ENCODE peak calls at places on chromosomes 5 and 9, in five cellular contexts. D is mucosa of descending colon; N is CD8-positive, alpha-beta T cell; I is H1; F is lower lobe of right lung. L is an unnamed sample.
A peak's percentile ranks its signal among the peaks of the same experiment; 100 is the strongest.

GRCh38 chr5:138230981-138231589 is 18.0 kb upstream of the CDC23 start:
- DNase-seq in D (no peak), N (no peak), I (no peak), F (no peak), L (no peak)

GRCh38 chr5:132070460-132071337 is 2.9 kb upstream of the CSF2 start:
- DNase-seq in D (no peak), N (no peak), I (no peak), F (no peak), L (no peak)

GRCh38 chr9:114592356-114592755 is 4.8 kb downstream of the ATP6V1G1 start:
- DNase-seq in D (no peak), N (peak; percentile 78), I (no peak), F (no peak), L (no peak)

GRCh38 chr9:114227288-114228033 is 72.1 kb downstream of the COL27A1 start:
- DNase-seq in D (no peak), N (no peak), I (no peak), F (no peak), L (no peak)

GRCh38 chr5:90384389-90384788 is 25.2 kb downstream of the CETN3 start:
- DNase-seq in D (no peak), N (no peak), I (no peak), F (no peak), L (no peak)

GRCh38 chr9:112487008-112487798 is 576 bp downstream of the KIAA1958 start:
- DNase-seq in D (peak; percentile 82), N (peak; percentile 69), I (peak; percentile 71), F (peak; percentile 85), L (peak; percentile 76)

GRCh38 chr9:91026266-91026665 is 224.6 kb downstream of the SYK start:
- DNase-seq in D (no peak), N (no peak), I (no peak), F (no peak), L (no peak)

GRCh38 chr5:115433918-115434317 is 110.7 kb downstream of the FEM1C start:
- DNase-seq in D (no peak), N (no peak), I (no peak), F (no peak), L (no peak)

GRCh38 chr5:154844800-154845199 is 5.6 kb downstream of the FAXDC2 start:
- DNase-seq in D (no peak), N (no peak), I (no peak), F (no peak), L (no peak)

GRCh38 chr9:134939836-134940235 is 22.1 kb upstream of the FCN1 start:
- DNase-seq in D (no peak), N (no peak), I (no peak), F (no peak), L (no peak)

GRCh38 chr9:73079326-73079725 is 72.3 kb upstream of the ANXA1 start:
- DNase-seq in D (no peak), N (no peak), I (no peak), F (no peak), L (no peak)
- TF ChIP-seq CTCF in D (no peak), N (no peak), I (no peak), F (peak; percentile 10), L (peak; percentile 30)

DNA sequence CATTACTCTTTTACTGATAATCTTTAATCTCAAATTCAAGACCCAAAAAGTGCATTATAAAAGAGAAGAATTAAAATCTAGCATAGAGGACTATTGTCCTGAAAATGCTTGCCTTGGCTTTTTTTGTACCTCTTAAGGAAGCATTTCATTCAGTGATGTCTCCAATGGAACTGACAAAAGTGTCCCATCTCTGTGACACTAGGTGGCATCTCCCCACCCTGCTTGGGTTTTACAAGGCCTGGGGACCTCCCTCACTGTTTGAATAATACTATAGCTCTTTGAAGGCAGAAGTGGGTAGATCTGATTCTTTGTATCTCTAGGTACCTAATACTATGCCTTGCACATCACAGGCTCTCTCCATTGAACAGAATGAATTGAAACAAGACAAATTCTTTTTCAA is 180.6 kb downstream of the EPB41L4A start:
- DNase-seq in D (no peak), N (no peak), I (no peak), F (no peak), L (no peak)
- TF ChIP-seq CTCF in D (no peak), N (no peak), I (no peak), F (no peak), L (no peak)

GRCh38 chr5:141758316-141758965 is 76.4 kb upstream of the ARAP3 start:
- DNase-seq in D (no peak), N (no peak), I (no peak), F (no peak), L (no peak)

GRCh38 chr5:141756196-141756595 is 74.2 kb upstream of the ARAP3 start:
- DNase-seq in D (no peak), N (no peak), I (no peak), F (no peak), L (no peak)

GRCh38 chr5:141760193-141760592 is 78.2 kb upstream of the ARAP3 start:
- DNase-seq in D (no peak), N (no peak), I (no peak), F (no peak), L (no peak)

GRCh38 chr5:141753971-141754713 is 72.1 kb upstream of the ARAP3 start:
- DNase-seq in D (no peak), N (no peak), I (peak; percentile 82), F (no peak), L (no peak)

GRCh38 chr5:141757402-141757801 is 75.4 kb upstream of the ARAP3 start:
- DNase-seq in D (no peak), N (no peak), I (no peak), F (no peak), L (no peak)
- TF ChIP-seq CTCF in D (no peak), N (no peak), I (peak; percentile 79), F (no peak), L (peak; percentile 62)

GRCh38 chr5:74934949-74935751 is 69.0 kb upstream of the FAM169A start:
- DNase-seq in D (no peak), N (peak; percentile 60), I (no peak), F (no peak), L (no peak)
- TF ChIP-seq CTCF in D (no peak), N (no peak), I (no peak), F (peak; percentile 29), L (peak; percentile 55)

GRCh38 chr5:151040211-151040747 is 19.9 kb downstream of the GPX3 start:
- DNase-seq in D (no peak), N (no peak), I (no peak), F (peak; percentile 28), L (no peak)
- TF ChIP-seq CTCF in D (no peak), N (no peak), I (no peak), F (no peak), L (no peak)

GRCh38 chr5:87382224-87382623 is 30.5 kb downstream of the CCNH start:
- DNase-seq in D (no peak), N (no peak), I (no peak), F (no peak), L (no peak)
- TF ChIP-seq CTCF in D (no peak), N (no peak), I (no peak), F (no peak), L (no peak)

DNA sequence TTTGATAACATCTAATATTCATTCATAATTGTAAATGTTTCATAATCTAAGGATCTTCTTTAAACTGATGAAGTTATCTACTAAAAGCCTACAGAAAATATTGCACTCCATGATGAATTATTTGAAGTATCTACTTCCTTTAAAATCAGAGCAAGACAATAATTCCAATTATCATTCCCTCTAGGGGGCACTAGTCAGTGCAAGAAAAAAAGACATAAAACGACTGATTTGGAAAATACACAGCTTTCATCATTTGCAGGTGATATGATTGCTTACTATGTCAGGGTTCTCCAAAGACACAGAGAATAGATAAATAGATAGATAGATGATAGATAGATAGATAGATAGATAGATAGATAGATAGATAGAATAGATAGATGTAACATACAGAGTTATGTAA is 13.5 kb upstream of the GRM6 start:
- DNase-seq in D (no peak), N (no peak), I (no peak), F (no peak), L (no peak)
- TF ChIP-seq CTCF in D (no peak), N (no peak), I (no peak), F (no peak), L (peak; percentile 33)

GRCh38 chr5:175874462-175875139 is 3.2 kb downstream of the CPLX2 start:
- DNase-seq in D (no peak), N (no peak), I (no peak), F (no peak), L (no peak)
- TF ChIP-seq CTCF in D (no peak), N (no peak), I (no peak), F (no peak), L (no peak)